ENCODE peak calls at places on chromosomes 1 and 21, in four cellular contexts. X is K562, O is GM12878, B is HL-60. V is an unnamed sample.
A peak's percentile ranks its signal among the peaks of the same experiment; 100 is the strongest.

GRCh38 chr1:85244271-85245053 is 15.0 kb downstream of the C1orf52 start:
- DNase-seq in X (peak; percentile 67), O (no peak), B (no peak), V (no peak)

GRCh38 chr1:207944571-207944970 is 33.6 kb upstream of the CD34 start:
- DNase-seq in B (no peak), O (no peak), X (no peak), V (no peak)

GRCh38 chr1:202200669-202201068 is 7.1 kb downstream of the LGR6 start:
- DNase-seq in O (no peak), B (no peak), X (no peak), V (no peak)

GRCh38 chr1:18722270-18722669 is 91.6 kb downstream of the PAX7 start:
- DNase-seq in X (no peak), O (no peak), B (no peak), V (no peak)

GRCh38 chr1:167095368-167095767 is 1.5 kb downstream of the STYXL2 start:
- DNase-seq in B (no peak), O (no peak), X (no peak), V (no peak)

GRCh38 chr21:31537872-31538576 is 121.5 kb upstream of the SOD1 start:
- DNase-seq in X (peak; percentile 29), O (no peak), B (no peak), V (no peak)

GRCh38 chr1:38990401-38990745 is 703 bp upstream of the AKIRIN1 start:
- DNase-seq in O (no peak), X (no peak), B (no peak), V (no peak)

GRCh38 chr1:203572134-203572625 is 54.5 kb upstream of the ATP2B4 start:
- DNase-seq in O (no peak), X (peak; percentile 18), B (no peak), V (no peak)

GRCh38 chr1:204941415-204942338 is 71.0 kb downstream of the NFASC start:
- DNase-seq in B (peak; percentile 50), O (no peak), X (peak; percentile 75), V (peak; percentile 49)

GRCh38 chr21:37620401-37620800 is 253.8 kb downstream of the DYRK1A start:
- DNase-seq in B (no peak), X (no peak), O (no peak), V (no peak)

GRCh38 chr1:222225171-222225570 is 322.7 kb downstream of the HHIPL2 start:
- DNase-seq in B (no peak), O (no peak), X (no peak), V (no peak)

GRCh38 chr1:15134285-15134684 is 19.3 kb upstream of the TMEM51 start:
- DNase-seq in O (no peak), X (no peak), B (no peak), V (no peak)

GRCh38 chr1:202283379-202283844 is 58.3 kb downstream of the UBE2T start:
- DNase-seq in X (no peak), B (peak; percentile 30), O (no peak), V (no peak)

GRCh38 chr21:17370263-17370662 is 142.6 kb upstream of the CXADR start:
- DNase-seq in O (no peak), X (no peak), B (no peak), V (no peak)

GRCh38 chr1:243718893-243719292 is 131.2 kb downstream of the AKT3 start:
- DNase-seq in X (no peak), B (no peak), O (no peak), V (no peak)

GRCh38 chr1:74012583-74012982 is 185.4 kb downstream of the LRRIQ3 start:
- DNase-seq in X (no peak), O (no peak), B (no peak), V (no peak)

GRCh38 chr1:66446261-66447001 is 87.5 kb upstream of the SGIP1 start:
- DNase-seq in O (peak; percentile 63), X (peak; percentile 57), B (peak; percentile 59), V (no peak)

GRCh38 chr21:32163386-32163785 is 115.5 kb downstream of the MIS18A start:
- DNase-seq in B (no peak), O (no peak), X (no peak), V (no peak)

GRCh38 chr1:82161651-82162238 is 361.0 kb downstream of the ADGRL2 start:
- DNase-seq in X (no peak), O (no peak), B (no peak), V (no peak)

GRCh38 chr1:46549697-46550681 is 1.5 kb downstream of the KNCN start:
- DNase-seq in X (peak; percentile 38), B (peak; percentile 16), O (no peak), V (no peak)

GRCh38 chr1:3060601-3061551 is 8.1 kb upstream of the PRDM16 start:
- DNase-seq in B (no peak), O (no peak), X (no peak), V (peak; percentile 16)

GRCh38 chr1:143720087-143721023 is 251.4 kb downstream of the FAM72C start:
- DNase-seq in B (peak; percentile 92), O (no peak), X (peak; percentile 80), V (no peak)

GRCh38 chr1:205595861-205596260 is 36.0 kb downstream of the ELK4 start:
- DNase-seq in X (no peak), B (no peak), O (no peak), V (no peak)

GRCh38 chr1:117686907-117687306 is 81.1 kb downstream of the TENT5C start:
- DNase-seq in X (no peak), B (no peak), O (no peak), V (no peak)

GRCh38 chr1:200342511-200343400 is 67.1 kb downstream of the ZNF281 start:
- DNase-seq in O (no peak), B (no peak), X (no peak), V (no peak)

GRCh38 chr1:46687095-46687659 is 15.5 kb downstream of the TEX38 start:
- DNase-seq in X (no peak), B (peak; percentile 45), O (no peak), V (no peak)

GRCh38 chr1:204920967-204921366 is 50.3 kb downstream of the NFASC start:
- DNase-seq in O (no peak), X (no peak), B (no peak), V (no peak)

GRCh38 chr1:243917863-243918565 is 68.0 kb upstream of the AKT3 start:
- DNase-seq in X (no peak), O (no peak), B (no peak), V (no peak)

GRCh38 chr1:151825811-151826660 is 5.6 kb downstream of the RORC start:
- DNase-seq in B (no peak), O (no peak), X (peak; percentile 19), V (no peak)

GRCh38 chr1:156821801-156822200 is 5.2 kb upstream of the SH2D2A start:
- DNase-seq in O (no peak), B (no peak), X (peak; percentile 39), V (no peak)

GRCh38 chr1:109983380-109984189 is 980 bp upstream of the AHCYL1 start:
- DNase-seq in B (no peak), O (no peak), X (no peak), V (no peak)

GRCh38 chr1:65791396-65791795 is 1.3 kb upstream of the PDE4B start:
- DNase-seq in X (no peak), B (peak; percentile 69), O (no peak), V (no peak)

GRCh38 chr1:180581635-180582039 is 22.9 kb downstream of the OVAAL start:
- DNase-seq in B (peak; percentile 2), O (no peak), X (peak; percentile 72), V (no peak)

GRCh38 chr1:31785020-31785946 is 21.1 kb upstream of the ADGRB2 start:
- DNase-seq in O (no peak), X (no peak), B (no peak), V (no peak)
- TF ChIP-seq SPI1 in O (no peak), X (no peak), B (no peak), V (no peak)

GRCh38 chr1:230815277-230815676 is 53.0 kb downstream of the C1orf198 start:
- DNase-seq in B (no peak), X (no peak), O (no peak), V (no peak)
- TF ChIP-seq SPI1 in B (no peak), X (no peak), O (no peak), V (no peak)

DNA sequence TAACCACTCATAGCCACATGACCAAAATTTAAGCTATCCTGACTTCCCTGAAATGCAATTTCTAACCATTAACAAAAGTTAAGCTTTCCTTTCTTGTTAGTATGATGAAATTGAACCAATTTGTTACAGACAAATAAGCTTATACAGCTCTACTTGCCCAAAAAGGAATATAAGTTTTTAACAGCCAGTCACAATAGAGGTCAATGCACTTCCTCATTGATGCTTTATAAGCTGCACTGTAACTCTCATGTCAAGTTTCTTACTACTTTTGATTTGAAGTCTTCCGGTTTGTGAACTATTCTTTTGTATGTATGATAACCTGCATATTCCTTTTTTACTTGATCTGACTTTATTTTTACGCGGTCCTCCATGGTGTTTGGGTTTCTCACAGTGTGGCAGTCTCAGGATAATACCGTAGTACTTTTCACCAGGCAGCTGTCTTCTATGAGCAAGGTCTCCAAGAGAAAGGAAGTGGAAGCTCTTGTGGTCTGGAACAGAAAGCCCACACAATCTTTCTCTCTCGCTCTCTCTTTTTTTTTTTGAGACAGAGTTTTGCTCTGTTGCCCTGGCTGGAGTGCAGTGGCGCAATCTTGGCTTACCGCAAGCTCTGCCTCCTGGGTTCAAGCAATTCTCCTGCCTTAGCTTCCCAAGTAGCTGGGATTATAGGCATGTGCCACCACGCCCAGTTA is 331.6 kb downstream of the SRGAP2C start:
- DNase-seq in X (no peak), O (no peak), B (peak; percentile 89), V (no peak)
- TF ChIP-seq SPI1 in X (no peak), O (peak; percentile 61), B (peak; percentile 66), V (peak; percentile 62)

GRCh38 chr1:99457381-99458165 is 188.3 kb upstream of the PALMD start:
- DNase-seq in X (no peak), O (no peak), B (no peak), V (no peak)
- TF ChIP-seq SPI1 in X (no peak), O (no peak), B (no peak), V (no peak)

DNA sequence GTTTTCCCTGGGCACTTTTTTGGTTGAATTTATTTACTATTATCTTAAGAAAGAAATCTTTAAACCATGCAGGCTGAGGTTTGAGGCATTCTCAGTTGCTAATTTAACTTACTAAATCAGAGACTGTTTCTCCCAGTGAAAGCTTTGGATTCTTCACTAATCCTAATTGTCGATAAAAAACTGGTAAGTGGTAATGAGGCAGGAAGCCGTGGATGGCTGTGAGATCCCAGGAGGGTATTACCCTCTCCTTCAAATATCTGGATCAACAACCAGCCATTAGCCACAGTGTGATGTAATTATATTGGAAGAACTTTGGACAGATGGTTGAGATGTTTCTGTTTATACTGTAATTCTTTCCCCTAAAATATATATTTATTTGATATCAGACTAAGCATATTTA is 485.0 kb downstream of the DISC1 start:
- DNase-seq in B (no peak), O (no peak), X (no peak), V (no peak)
- TF ChIP-seq SPI1 in B (no peak), O (no peak), X (no peak), V (no peak)

DNA sequence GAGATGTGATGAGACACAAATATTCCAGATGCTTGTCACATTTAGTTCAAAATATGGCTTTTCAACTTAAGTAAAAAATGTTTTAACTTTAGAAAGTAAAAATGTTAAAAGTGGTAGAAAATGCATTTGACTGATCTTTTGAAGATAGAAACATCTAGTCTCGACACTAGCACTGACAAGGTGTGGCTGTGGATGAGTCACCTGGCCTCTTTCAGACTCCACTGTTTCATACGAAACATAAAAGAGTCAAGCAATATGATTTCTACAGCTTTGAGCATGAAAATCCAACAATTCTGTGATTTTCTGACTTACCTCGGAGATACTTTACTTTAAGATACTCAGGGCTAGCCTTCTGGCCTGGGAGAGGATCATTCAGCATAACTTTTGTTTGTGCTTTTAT is 47.7 kb downstream of the TTC13 start:
- DNase-seq in X (no peak), B (no peak), O (no peak), V (no peak)
- TF ChIP-seq SPI1 in X (no peak), B (no peak), O (no peak), V (no peak)

V was measured in GM12891.